ENCODE peak calls at places on chromosomes 5 and 9, in four cellular contexts. Y is GM12878, N is K562, T is HepG2. R is an unnamed sample.

GRCh38 chr5:85395526-85395925 is 1010.8 kb upstream of the EDIL3 start:
- DNase-seq in N (no peak), T (peak), Y (no peak), R (no peak)

GRCh38 chr9:89052470-89053097 is 61.3 kb downstream of the S1PR3 start:
- DNase-seq in N (peak), T (no peak), Y (no peak), R (no peak)

GRCh38 chr5:14668247-14668646 is 3.7 kb downstream of the OTULIN start:
- DNase-seq in T (peak), N (no peak), Y (peak), R (no peak)

GRCh38 chr5:179827684-179828083 is 7.0 kb downstream of the SQSTM1 start:
- DNase-seq in N (no peak), Y (no peak), T (no peak), R (peak)

GRCh38 chr5:149341846-149342245 is 3.5 kb upstream of the GRPEL2 start:
- DNase-seq in T (no peak), N (no peak), Y (no peak), R (no peak)

GRCh38 chr5:116626272-116626723 is 51.7 kb upstream of the SEMA6A start:
- DNase-seq in Y (no peak), T (no peak), N (no peak), R (no peak)

GRCh38 chr5:111347021-111347420 is 122.8 kb downstream of the CAMK4 start:
- DNase-seq in T (no peak), N (no peak), Y (no peak), R (no peak)

GRCh38 chr9:110058304-110058953 is 149.5 kb downstream of the C9orf152 start:
- DNase-seq in T (peak), Y (no peak), N (peak), R (peak)

GRCh38 chr9:87668222-87668621 is 57.7 kb upstream of the CTSL start:
- DNase-seq in Y (no peak), T (no peak), N (no peak), R (no peak)

GRCh38 chr9:102035929-102036328 is 297.5 kb upstream of the GRIN3A start:
- DNase-seq in Y (no peak), T (no peak), N (no peak), R (no peak)

GRCh38 chr5:53934126-53934856 is 373.9 kb downstream of the NDUFS4 start:
- DNase-seq in Y (no peak), T (no peak), N (no peak), R (no peak)

GRCh38 chr5:175321927-175322532 is 122.0 kb downstream of the DRD1 start:
- DNase-seq in Y (no peak), T (peak), N (peak), R (no peak)

GRCh38 chr9:125732562-125732961 is 14.6 kb upstream of the PBX3 start:
- DNase-seq in T (no peak), Y (no peak), N (no peak), R (no peak)

GRCh38 chr9:136857606-136858412 is 5.7 kb downstream of the MAMDC4 start:
- DNase-seq in Y (no peak), N (no peak), T (no peak), R (no peak)

GRCh38 chr9:70298245-70298771 is 39.5 kb downstream of the SMC5 start:
- DNase-seq in T (no peak), Y (no peak), N (no peak), R (no peak)

GRCh38 chr9:127872492-127873222 is 4.8 kb downstream of the AK1 start:
- DNase-seq in Y (no peak), T (no peak), N (no peak), R (no peak)

GRCh38 chr9:127875306-127875966 is 2.0 kb downstream of the AK1 start:
- DNase-seq in Y (no peak), N (no peak), T (no peak), R (no peak)

GRCh38 chr9:127874301-127875216 is 2.9 kb downstream of the AK1 start:
- DNase-seq in N (no peak), Y (no peak), T (no peak), R (no peak)

GRCh38 chr9:127873223-127873691 is 4.2 kb downstream of the AK1 start:
- DNase-seq in N (no peak), T (no peak), Y (no peak), R (peak)

DNA sequence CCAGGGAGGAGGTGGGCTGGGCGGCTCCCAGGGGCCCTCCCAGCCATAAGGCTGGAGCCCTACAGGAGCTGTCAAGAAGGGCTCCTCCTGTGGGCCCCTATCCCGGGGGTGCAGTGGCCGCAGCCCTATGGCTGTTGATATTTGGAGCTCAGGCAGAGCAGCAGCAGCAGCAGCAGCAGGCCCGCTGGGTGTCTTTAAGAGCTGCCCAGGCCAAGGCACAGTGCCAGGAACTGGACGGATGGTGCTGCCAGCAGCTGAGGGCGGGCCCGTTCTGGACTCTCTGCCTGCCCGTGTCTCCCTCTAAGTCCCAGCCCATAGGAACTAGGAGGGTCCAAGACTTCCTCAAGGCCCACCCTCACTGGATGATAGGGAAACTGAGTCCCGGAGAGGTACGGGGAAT is 3.6 kb downstream of the AK1 start:
- DNase-seq in N (no peak), Y (no peak), T (no peak), R (peak)
- TF ChIP-seq NFIC in N (no peak), Y (no peak), T (no peak), R (no peak)

GRCh38 chr9:111178361-111179043 is 140.2 kb upstream of the LPAR1 start:
- DNase-seq in T (no peak), N (no peak), Y (no peak), R (no peak)

GRCh38 chr9:111180801-111181200 is 142.5 kb upstream of the LPAR1 start:
- DNase-seq in Y (no peak), N (no peak), T (no peak), R (no peak)

GRCh38 chr9:111175350-111175749 is 137.1 kb upstream of the LPAR1 start:
- DNase-seq in Y (no peak), N (no peak), T (no peak), R (no peak)

GRCh38 chr9:111176511-111176910 is 138.2 kb upstream of the LPAR1 start:
- DNase-seq in N (no peak), T (no peak), Y (no peak), R (no peak)

DNA sequence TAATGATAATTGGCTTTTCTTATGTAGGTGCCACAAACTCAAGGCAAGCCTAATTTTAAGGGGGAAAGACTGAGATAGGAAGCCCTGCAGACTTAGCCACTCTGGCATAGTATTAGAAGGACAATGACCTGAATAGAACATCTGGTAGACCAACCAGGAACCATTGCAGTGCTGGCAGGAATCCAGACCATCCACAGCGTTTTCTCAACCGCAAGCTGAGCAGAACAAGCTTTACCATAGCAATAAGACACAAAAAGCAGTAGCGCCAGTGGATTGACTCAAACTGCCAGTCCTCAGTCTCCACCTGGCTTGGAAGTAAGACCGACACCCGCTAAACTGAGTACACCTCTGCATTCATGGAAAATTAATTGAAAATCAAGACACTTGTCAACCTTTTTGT is 141.3 kb upstream of the LPAR1 start:
- DNase-seq in N (no peak), T (no peak), Y (peak), R (no peak)
- TF ChIP-seq FOXM1 in N (no peak), T (no peak), Y (no peak), R (no peak)

DNA sequence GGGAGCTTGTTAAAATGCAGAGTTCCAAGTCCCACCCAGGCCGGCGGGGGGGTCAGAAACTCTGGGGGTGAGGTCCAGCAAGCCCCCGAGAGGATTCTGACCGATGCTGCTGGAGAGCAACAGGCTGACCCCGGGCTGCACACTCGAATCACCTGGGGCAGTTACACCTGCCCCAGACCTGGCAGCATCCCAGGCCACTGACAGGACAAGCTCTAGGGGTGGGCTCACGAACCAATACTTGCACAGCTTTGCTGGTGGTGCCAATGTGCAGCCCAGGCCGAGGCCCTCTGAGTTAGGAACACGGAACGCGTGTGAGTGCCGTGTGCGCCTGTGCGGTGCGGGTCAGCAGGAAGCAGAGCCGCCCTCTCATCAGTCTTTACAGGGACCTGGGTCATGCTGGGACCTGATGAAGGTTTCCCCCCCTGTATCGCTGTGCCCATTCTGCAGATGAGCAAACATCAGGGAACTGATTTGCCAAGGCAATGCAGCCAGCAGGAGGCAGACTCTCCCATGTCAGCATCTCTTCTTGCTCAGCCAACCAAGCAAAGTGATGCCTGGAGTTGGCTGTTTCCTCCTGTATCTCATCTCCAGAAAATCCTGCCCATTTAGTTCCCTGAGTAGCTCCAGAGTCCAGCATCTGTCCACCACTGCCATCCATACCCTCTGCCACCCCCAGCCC is 16.3 kb downstream of the FAM163B start:
- DNase-seq in N (no peak), Y (no peak), T (no peak), R (no peak)
- TF ChIP-seq NFIC in N (no peak), Y (no peak), T (no peak), R (no peak)

GRCh38 chr5:72282878-72283277 is 37.2 kb downstream of the MRPS27 start:
- DNase-seq in N (peak), Y (no peak), T (no peak), R (peak)
- TF ChIP-seq FOXM1 in N (no peak), Y (no peak), T (no peak), R (peak)

GRCh38 chr9:31418419-31418818 is 966.0 kb upstream of the ACO1 start:
- DNase-seq in Y (no peak), T (no peak), N (no peak), R (no peak)
- TF ChIP-seq NFIC in Y (no peak), T (no peak), N (no peak), R (no peak)

R was measured in SK-N-SH.